ENCODE peak calls at places on chromosomes 16 and 17, in seven cellular contexts. One of them, this sample, is unnamed.

GRCh38 chr17:67221062-67221998 is 23.7 kb downstream of the HELZ start:
- DNase-seq in cardiac fibroblast: peak; percentile 73
- DNase-seq in left ventricle myocardium inferior: no peak
- DNase-seq in ascending aorta: no peak
- DNase-seq in cardiac muscle cell: peak; percentile 48
- DNase-seq in lower leg skin: peak; percentile 26
- DNase-seq in PC-3: peak; percentile 54
- DNase-seq in this sample: no peak

GRCh38 chr17:75511610-75512575 is 3.4 kb downstream of the CASKIN2 start:
- DNase-seq in cardiac fibroblast: no peak
- DNase-seq in left ventricle myocardium inferior: peak; percentile 62
- DNase-seq in ascending aorta: no peak
- DNase-seq in cardiac muscle cell: peak; percentile 92
- DNase-seq in lower leg skin: no peak
- DNase-seq in PC-3: no peak
- DNase-seq in this sample: no peak

GRCh38 chr16:57757326-57757786 is 21.8 kb downstream of the KATNB1 start:
- DNase-seq in cardiac fibroblast: peak; percentile 84
- DNase-seq in left ventricle myocardium inferior: peak; percentile 88
- DNase-seq in ascending aorta: peak; percentile 46
- DNase-seq in cardiac muscle cell: peak; percentile 82
- DNase-seq in lower leg skin: peak; percentile 83
- DNase-seq in PC-3: peak; percentile 84
- DNase-seq in this sample: peak; percentile 33

GRCh38 chr17:20920813-20921199 is 122.0 kb downstream of the USP22 start:
- DNase-seq in cardiac fibroblast: peak; percentile 77
- DNase-seq in left ventricle myocardium inferior: no peak
- DNase-seq in ascending aorta: no peak
- DNase-seq in cardiac muscle cell: no peak
- DNase-seq in lower leg skin: no peak
- DNase-seq in PC-3: no peak
- DNase-seq in this sample: no peak

GRCh38 chr16:4323071-4323844 is 7.4 kb downstream of the GLIS2 start:
- DNase-seq in cardiac fibroblast: no peak
- DNase-seq in left ventricle myocardium inferior: no peak
- DNase-seq in ascending aorta: no peak
- DNase-seq in cardiac muscle cell: no peak
- DNase-seq in lower leg skin: no peak
- DNase-seq in PC-3: no peak
- DNase-seq in this sample: no peak

GRCh38 chr17:33523577-33523981 is 230.5 kb upstream of the ASIC2 start:
- DNase-seq in cardiac fibroblast: peak; percentile 46
- DNase-seq in left ventricle myocardium inferior: no peak
- DNase-seq in ascending aorta: no peak
- DNase-seq in cardiac muscle cell: no peak
- DNase-seq in lower leg skin: peak; percentile 79
- DNase-seq in PC-3: no peak
- DNase-seq in this sample: no peak

GRCh38 chr17:70344356-70345060 is 175.2 kb downstream of the KCNJ2 start:
- DNase-seq in cardiac fibroblast: peak; percentile 26
- DNase-seq in left ventricle myocardium inferior: no peak
- DNase-seq in ascending aorta: no peak
- DNase-seq in cardiac muscle cell: no peak
- DNase-seq in lower leg skin: no peak
- DNase-seq in PC-3: peak; percentile 26
- DNase-seq in this sample: no peak

GRCh38 chr17:45131616-45132301 is 556 bp downstream of the PLCD3 start:
- DNase-seq in cardiac fibroblast: peak; percentile 31
- DNase-seq in left ventricle myocardium inferior: peak; percentile 53
- DNase-seq in ascending aorta: no peak
- DNase-seq in cardiac muscle cell: peak; percentile 73
- DNase-seq in lower leg skin: no peak
- DNase-seq in PC-3: peak; percentile 59
- DNase-seq in this sample: no peak

GRCh38 chr16:57155702-57156350 is 30.0 kb downstream of the PSME3IP1 start:
- DNase-seq in cardiac fibroblast: no peak
- DNase-seq in left ventricle myocardium inferior: no peak
- DNase-seq in ascending aorta: no peak
- DNase-seq in cardiac muscle cell: no peak
- DNase-seq in lower leg skin: no peak
- DNase-seq in PC-3: no peak
- DNase-seq in this sample: no peak

GRCh38 chr17:50956750-50957523 is 90.8 kb upstream of the TOB1 start:
- DNase-seq in cardiac fibroblast: peak; percentile 67
- DNase-seq in left ventricle myocardium inferior: peak; percentile 58
- DNase-seq in ascending aorta: no peak
- DNase-seq in cardiac muscle cell: peak; percentile 79
- DNase-seq in lower leg skin: no peak
- DNase-seq in PC-3: peak; percentile 71
- DNase-seq in this sample: no peak

GRCh38 chr16:49562228-49562627 is 188.6 kb downstream of the C16orf78 start:
- DNase-seq in cardiac fibroblast: no peak
- DNase-seq in left ventricle myocardium inferior: no peak
- DNase-seq in ascending aorta: no peak
- DNase-seq in cardiac muscle cell: no peak
- DNase-seq in lower leg skin: no peak
- DNase-seq in PC-3: no peak
- DNase-seq in this sample: no peak

GRCh38 chr17:57874434-57875108 is 24.7 kb upstream of the MRPS23 start:
- DNase-seq in cardiac fibroblast: peak; percentile 88
- DNase-seq in left ventricle myocardium inferior: peak; percentile 76
- DNase-seq in ascending aorta: peak; percentile 38
- DNase-seq in cardiac muscle cell: peak; percentile 94
- DNase-seq in lower leg skin: no peak
- DNase-seq in PC-3: no peak
- DNase-seq in this sample: peak; percentile 75

GRCh38 chr16:74999208-74999682 is 421 bp downstream of the ZNRF1 start:
- DNase-seq in cardiac fibroblast: peak; percentile 11
- DNase-seq in left ventricle myocardium inferior: peak; percentile 34
- DNase-seq in ascending aorta: no peak
- DNase-seq in cardiac muscle cell: no peak
- DNase-seq in lower leg skin: no peak
- DNase-seq in PC-3: no peak
- DNase-seq in this sample: no peak

GRCh38 chr17:17682293-17682736 is 1.1 kb downstream of the RAI1 start:
- DNase-seq in cardiac fibroblast: peak; percentile 36
- DNase-seq in left ventricle myocardium inferior: peak; percentile 54
- DNase-seq in ascending aorta: no peak
- DNase-seq in cardiac muscle cell: peak; percentile 45
- DNase-seq in lower leg skin: no peak
- DNase-seq in PC-3: peak; percentile 30
- DNase-seq in this sample: no peak

GRCh38 chr16:8678068-8678927 is 3.9 kb downstream of the ABAT start:
- DNase-seq in cardiac fibroblast: peak; percentile 74
- DNase-seq in left ventricle myocardium inferior: no peak
- DNase-seq in ascending aorta: no peak
- DNase-seq in cardiac muscle cell: no peak
- DNase-seq in lower leg skin: no peak
- DNase-seq in PC-3: peak; percentile 85
- DNase-seq in this sample: peak; percentile 21

GRCh38 chr16:54928421-54929089 is 2.1 kb upstream of the IRX5 start:
- DNase-seq in cardiac fibroblast: peak; percentile 46
- DNase-seq in left ventricle myocardium inferior: peak; percentile 76
- DNase-seq in ascending aorta: no peak
- DNase-seq in cardiac muscle cell: no peak
- DNase-seq in lower leg skin: peak; percentile 79
- DNase-seq in PC-3: no peak
- DNase-seq in this sample: no peak

GRCh38 chr16:70553645-70554044 is 30.0 kb downstream of the SF3B3 start:
- DNase-seq in cardiac fibroblast: peak; percentile 92
- DNase-seq in left ventricle myocardium inferior: no peak
- DNase-seq in ascending aorta: no peak
- DNase-seq in cardiac muscle cell: no peak
- DNase-seq in lower leg skin: no peak
- DNase-seq in PC-3: no peak
- DNase-seq in this sample: peak; percentile 83

GRCh38 chr17:63550816-63551639 is 751 bp downstream of the DCAF7 start:
- DNase-seq in cardiac fibroblast: peak; percentile 33
- DNase-seq in left ventricle myocardium inferior: no peak
- DNase-seq in ascending aorta: no peak
- DNase-seq in cardiac muscle cell: peak; percentile 80
- DNase-seq in lower leg skin: no peak
- DNase-seq in PC-3: peak; percentile 57
- DNase-seq in this sample: no peak

GRCh38 chr17:10126554-10127493 is 71.6 kb downstream of the GAS7 start:
- DNase-seq in cardiac fibroblast: peak; percentile 42
- DNase-seq in left ventricle myocardium inferior: no peak
- DNase-seq in ascending aorta: no peak
- DNase-seq in cardiac muscle cell: no peak
- DNase-seq in lower leg skin: no peak
- DNase-seq in PC-3: no peak
- DNase-seq in this sample: no peak

GRCh38 chr17:57585341-57586098 is 159.6 kb downstream of the CCDC182 start:
- DNase-seq in cardiac fibroblast: no peak
- DNase-seq in left ventricle myocardium inferior: no peak
- DNase-seq in ascending aorta: no peak
- DNase-seq in cardiac muscle cell: no peak
- DNase-seq in lower leg skin: no peak
- DNase-seq in PC-3: no peak
- DNase-seq in this sample: no peak

GRCh38 chr17:56593073-56593740 is at the start of gene NOG:
- DNase-seq in cardiac fibroblast: peak; percentile 24
- DNase-seq in left ventricle myocardium inferior: peak; percentile 31
- DNase-seq in ascending aorta: no peak
- DNase-seq in cardiac muscle cell: peak; percentile 81
- DNase-seq in lower leg skin: no peak
- DNase-seq in PC-3: peak; percentile 74
- DNase-seq in this sample: no peak

GRCh38 chr17:70017941-70018340 is 57.1 kb upstream of the KCNJ16 start:
- DNase-seq in cardiac fibroblast: no peak
- DNase-seq in left ventricle myocardium inferior: no peak
- DNase-seq in ascending aorta: no peak
- DNase-seq in cardiac muscle cell: no peak
- DNase-seq in lower leg skin: no peak
- DNase-seq in PC-3: no peak
- DNase-seq in this sample: no peak

GRCh38 chr17:12571606-12572005 is 94.1 kb upstream of the MYOCD start:
- DNase-seq in cardiac fibroblast: no peak
- DNase-seq in left ventricle myocardium inferior: no peak
- DNase-seq in ascending aorta: no peak
- DNase-seq in cardiac muscle cell: no peak
- DNase-seq in lower leg skin: no peak
- DNase-seq in PC-3: no peak
- DNase-seq in this sample: no peak

GRCh38 chr17:77724876-77725615 is 233.5 kb upstream of the TNRC6C start:
- DNase-seq in cardiac fibroblast: no peak
- DNase-seq in left ventricle myocardium inferior: no peak
- DNase-seq in ascending aorta: no peak
- DNase-seq in cardiac muscle cell: no peak
- DNase-seq in lower leg skin: no peak
- DNase-seq in PC-3: no peak
- DNase-seq in this sample: no peak

GRCh38 chr16:5615868-5616642 is 518.5 kb upstream of the EEF2KMT start:
- DNase-seq in cardiac fibroblast: peak; percentile 5
- DNase-seq in left ventricle myocardium inferior: peak; percentile 25
- DNase-seq in ascending aorta: no peak
- DNase-seq in cardiac muscle cell: peak; percentile 88
- DNase-seq in lower leg skin: no peak
- DNase-seq in PC-3: peak; percentile 23
- DNase-seq in this sample: no peak
- TF ChIP-seq CTCF in cardiac fibroblast: peak; percentile 36
- TF ChIP-seq CTCF in left ventricle myocardium inferior: peak; percentile 67
- TF ChIP-seq CTCF in ascending aorta: peak; percentile 11
- TF ChIP-seq CTCF in cardiac muscle cell: peak; percentile 26
- TF ChIP-seq CTCF in lower leg skin: no peak
- TF ChIP-seq CTCF in PC-3: peak; percentile 54
- TF ChIP-seq CTCF in this sample: peak; percentile 28

DNA sequence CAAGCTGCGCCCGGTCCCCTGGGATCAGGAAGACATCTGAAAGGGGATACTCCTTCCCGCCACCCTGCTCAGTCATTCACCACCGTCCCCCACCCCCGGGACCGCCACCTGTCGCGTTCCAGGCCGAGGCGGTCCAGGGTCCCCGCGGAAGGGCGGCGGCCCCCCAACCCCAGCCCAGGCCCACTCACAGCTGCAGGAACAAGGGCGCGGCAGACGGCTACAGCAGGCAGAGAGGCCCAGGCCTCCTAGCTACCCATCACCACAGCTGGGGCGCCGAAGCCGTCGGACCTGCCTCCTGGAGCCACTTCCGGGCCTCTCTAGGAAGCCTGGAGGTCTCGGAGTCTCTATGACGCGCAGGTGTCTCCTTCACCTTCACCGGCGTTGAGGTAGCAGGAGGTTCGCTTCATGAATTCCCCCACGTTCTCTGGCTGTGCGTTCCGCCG is at the start of gene SDR42E1:
- DNase-seq in cardiac fibroblast: no peak
- DNase-seq in left ventricle myocardium inferior: no peak
- DNase-seq in ascending aorta: no peak
- DNase-seq in cardiac muscle cell: no peak
- DNase-seq in lower leg skin: no peak
- DNase-seq in PC-3: no peak
- DNase-seq in this sample: no peak
- H3K4me3 ChIP-seq in cardiac fibroblast: peak within 1 kb of the TSS; percentile 26
- H3K4me3 ChIP-seq in left ventricle myocardium inferior: peak within 1 kb of the TSS; percentile 60
- H3K4me3 ChIP-seq in ascending aorta: peak within 1 kb of the TSS; percentile 41
- H3K4me3 ChIP-seq in cardiac muscle cell: no peak within 1 kb of the TSS
- H3K4me3 ChIP-seq in lower leg skin: peak within 1 kb of the TSS; percentile 28
- H3K4me3 ChIP-seq in PC-3: no peak within 1 kb of the TSS
- H3K4me3 ChIP-seq in this sample: peak within 1 kb of the TSS; percentile 37

GRCh38 chr17:36534881-36535668 is at the start of gene PIGW:
- DNase-seq in cardiac fibroblast: peak; percentile 88
- DNase-seq in left ventricle myocardium inferior: peak; percentile 89
- DNase-seq in ascending aorta: peak; percentile 39
- DNase-seq in cardiac muscle cell: peak; percentile 93
- DNase-seq in lower leg skin: peak; percentile 81
- DNase-seq in PC-3: peak; percentile 84
- DNase-seq in this sample: peak; percentile 25

GRCh38 chr17:36535669-36536081 is 888 bp downstream of the PIGW start:
- DNase-seq in cardiac fibroblast: no peak
- DNase-seq in left ventricle myocardium inferior: no peak
- DNase-seq in ascending aorta: no peak
- DNase-seq in cardiac muscle cell: no peak
- DNase-seq in lower leg skin: no peak
- DNase-seq in PC-3: no peak
- DNase-seq in this sample: no peak

GRCh38 chr17:36529121-36529520 is 5.5 kb downstream of the MYO19 start:
- DNase-seq in cardiac fibroblast: peak; percentile 65
- DNase-seq in left ventricle myocardium inferior: no peak
- DNase-seq in ascending aorta: no peak
- DNase-seq in cardiac muscle cell: no peak
- DNase-seq in lower leg skin: no peak
- DNase-seq in PC-3: peak; percentile 65
- DNase-seq in this sample: no peak

GRCh38 chr17:36532435-36532975 is 2.2 kb downstream of the MYO19 start:
- DNase-seq in cardiac fibroblast: no peak
- DNase-seq in left ventricle myocardium inferior: no peak
- DNase-seq in ascending aorta: no peak
- DNase-seq in cardiac muscle cell: no peak
- DNase-seq in lower leg skin: no peak
- DNase-seq in PC-3: no peak
- DNase-seq in this sample: no peak

GRCh38 chr17:36534117-36534880 is at the start of gene MYO19:
- DNase-seq in cardiac fibroblast: peak; percentile 57
- DNase-seq in left ventricle myocardium inferior: peak; percentile 62
- DNase-seq in ascending aorta: no peak
- DNase-seq in cardiac muscle cell: peak; percentile 70
- DNase-seq in lower leg skin: peak; percentile 68
- DNase-seq in PC-3: peak; percentile 66
- DNase-seq in this sample: no peak
- TF ChIP-seq CTCF in cardiac fibroblast: peak; percentile 55
- TF ChIP-seq CTCF in left ventricle myocardium inferior: peak; percentile 59
- TF ChIP-seq CTCF in ascending aorta: peak; percentile 36
- TF ChIP-seq CTCF in cardiac muscle cell: peak; percentile 64
- TF ChIP-seq CTCF in lower leg skin: peak; percentile 8
- TF ChIP-seq CTCF in PC-3: peak; percentile 57
- TF ChIP-seq CTCF in this sample: peak; percentile 54

GRCh38 chr16:86574646-86575045 is 3.7 kb upstream of the FOXL1 start:
- DNase-seq in cardiac fibroblast: no peak
- DNase-seq in left ventricle myocardium inferior: no peak
- DNase-seq in ascending aorta: no peak
- DNase-seq in cardiac muscle cell: no peak
- DNase-seq in lower leg skin: no peak
- DNase-seq in PC-3: no peak
- DNase-seq in this sample: no peak
- H3K4me3 ChIP-seq in cardiac fibroblast: no peak overlapping the region
- H3K4me3 ChIP-seq in left ventricle myocardium inferior: no peak overlapping the region
- H3K4me3 ChIP-seq in ascending aorta: peak overlapping the region; percentile 79
- H3K4me3 ChIP-seq in cardiac muscle cell: no peak overlapping the region
- H3K4me3 ChIP-seq in lower leg skin: no peak overlapping the region
- H3K4me3 ChIP-seq in PC-3: no peak overlapping the region
- H3K4me3 ChIP-seq in this sample: no peak overlapping the region